ENCODE peak calls at places on chromosomes 11 and 22, in eight cellular contexts. Q, X, H, P, W, U, I and M are unnamed samples.

GRCh38 chr11:64235427-64236161 is 1.2 kb downstream of the VEGFB start:
- DNase-seq in Q (peak; percentile 58), X (no peak), H (no peak), P (no peak), W (no peak), U (no peak), I (peak; percentile 46), M (no peak)

GRCh38 chr11:36041988-36042606 is 98.2 kb downstream of the LDLRAD3 start:
- DNase-seq in Q (no peak), X (no peak), H (no peak), P (no peak), W (no peak), U (no peak), I (no peak), M (no peak)

GRCh38 chr11:113286509-113287497 is 27.6 kb upstream of the TTC12 start:
- DNase-seq in Q (no peak), X (no peak), H (no peak), P (no peak), W (no peak), U (no peak), I (no peak), M (no peak)

GRCh38 chr11:112343368-112344039 is 82.8 kb upstream of the PLET1 start:
- DNase-seq in Q (no peak), X (no peak), H (no peak), P (no peak), W (no peak), U (peak; percentile 68), I (no peak), M (no peak)

GRCh38 chr11:40434941-40435340 is 1024.5 kb downstream of the LRRC4C start:
- DNase-seq in Q (no peak), X (no peak), H (no peak), P (no peak), W (no peak), U (no peak), I (no peak), M (no peak)

GRCh38 chr22:46220921-46221320 is 29.2 kb downstream of the CDPF1 start:
- DNase-seq in Q (no peak), X (no peak), H (no peak), P (no peak), W (no peak), U (no peak), I (no peak), M (no peak)

GRCh38 chr22:49772692-49773091 is 55.0 kb downstream of the BRD1 start:
- DNase-seq in Q (peak; percentile 11), X (no peak), H (no peak), P (no peak), W (no peak), U (no peak), I (peak; percentile 32), M (no peak)

GRCh38 chr11:15638386-15638787 is 523.7 kb downstream of the INSC start:
- DNase-seq in Q (no peak), X (no peak), H (no peak), P (no peak), W (no peak), U (no peak), I (no peak), M (no peak)

GRCh38 chr22:48141301-48141700 is 1378.9 kb downstream of the TBC1D22A start:
- DNase-seq in Q (no peak), X (no peak), H (no peak), P (no peak), W (no peak), U (peak; percentile 70), I (no peak), M (no peak)

GRCh38 chr11:123430736-123431356 is 777 bp downstream of the GRAMD1B start:
- DNase-seq in Q (peak; percentile 79), X (peak; percentile 46), H (peak; percentile 7), P (no peak), W (peak; percentile 21), U (no peak), I (peak; percentile 83), M (no peak)

GRCh38 chr11:45816614-45817013 is 11.7 kb downstream of the SLC35C1 start:
- DNase-seq in Q (no peak), X (peak; percentile 84), H (no peak), P (peak; percentile 75), W (no peak), U (no peak), I (no peak), M (no peak)

GRCh38 chr11:842370-843002 is at the start of the genes POLR2L and TSPAN4:
- DNase-seq in Q (peak; percentile 97), X (peak; percentile 87), H (peak; percentile 80), P (peak; percentile 88), W (peak; percentile 89), U (peak; percentile 56), I (peak; percentile 95), M (peak; percentile 49)